ENCODE peak calls at places on chromosomes 3 and 15, in six cellular contexts. X is GM20000, T is breast epithelium, W is HepG2, M is OCI-LY7, E is ascending aorta. U is an unnamed sample.

GRCh38 chr3:169493512-169494141 is 169.9 kb downstream of the MECOM start:
- DNase-seq in M (no peak), E (no peak), X (no peak), W (no peak), T (no peak), U (no peak)

GRCh38 chr3:23611737-23612295 is 193.9 kb upstream of the UBE2E1 start:
- DNase-seq in T (no peak), E (no peak), X (no peak), M (peak; percentile 64), W (no peak), U (no peak)

GRCh38 chr3:132660056-132660744 is at the start of gene UBA5:
- DNase-seq in X (peak; percentile 85), W (peak; percentile 32), M (peak; percentile 81), E (no peak), T (peak; percentile 46), U (peak; percentile 66)

GRCh38 chr3:147191795-147192385 is 214.5 kb downstream of the ZIC4 start:
- DNase-seq in M (peak; percentile 36), T (no peak), X (peak; percentile 1), W (peak; percentile 64), E (no peak), U (no peak)

GRCh38 chr3:78974181-78974770 is 793.5 kb downstream of the ROBO1 start:
- DNase-seq in X (no peak), M (no peak), E (no peak), T (no peak), W (no peak), U (no peak)

GRCh38 chr3:24640330-24640877 is 145.8 kb upstream of the THRB start:
- DNase-seq in E (no peak), T (no peak), M (no peak), W (peak; percentile 15), X (no peak), U (no peak)

GRCh38 chr3:126213376-126214044 is 33.1 kb upstream of the ALDH1L1 start:
- DNase-seq in W (no peak), M (no peak), T (no peak), E (no peak), X (no peak), U (no peak)

GRCh38 chr3:38314112-38314766 is 32.1 kb downstream of the SLC22A14 start:
- DNase-seq in T (no peak), E (no peak), X (no peak), W (no peak), M (no peak), U (no peak)

GRCh38 chr3:144119611-144120010 is 148.0 kb downstream of the DIPK2A start:
- DNase-seq in M (no peak), W (no peak), T (no peak), E (no peak), X (no peak), U (no peak)

GRCh38 chr15:101115887-101116680 is 135.8 kb downstream of the CHSY1 start:
- DNase-seq in X (no peak), M (no peak), T (peak; percentile 70), E (no peak), W (no peak), U (no peak)

GRCh38 chr3:8607285-8608040 is 37.1 kb downstream of the SSUH2 start:
- DNase-seq in X (no peak), W (peak; percentile 55), E (peak; percentile 34), M (no peak), T (peak; percentile 62), U (no peak)

GRCh38 chr3:197343656-197344408 is 45.4 kb upstream of the DLG1 start:
- DNase-seq in W (no peak), T (no peak), M (no peak), E (no peak), X (no peak), U (no peak)

GRCh38 chr3:13301295-13301987 is 118.7 kb downstream of the NUP210 start:
- DNase-seq in W (peak; percentile 65), M (no peak), X (peak; percentile 59), T (no peak), E (peak; percentile 27), U (no peak)

GRCh38 chr3:188950832-188951489 is 220.8 kb upstream of the TPRG1 start:
- DNase-seq in T (peak; percentile 38), M (no peak), W (peak; percentile 60), X (no peak), E (peak; percentile 82), U (no peak)

GRCh38 chr3:139518296-139518695 is 21.2 kb downstream of the RBP1 start:
- DNase-seq in X (no peak), W (no peak), E (no peak), M (no peak), T (no peak), U (no peak)

GRCh38 chr15:96367436-96368200 is 37.1 kb downstream of the NR2F2 start:
- DNase-seq in M (no peak), W (no peak), T (no peak), E (no peak), X (no peak), U (no peak)

GRCh38 chr3:53382106-53382505 is 34.8 kb upstream of the DCP1A start:
- DNase-seq in M (no peak), W (no peak), X (no peak), E (no peak), T (no peak), U (no peak)

GRCh38 chr3:27657404-27657803 is 64.7 kb downstream of the EOMES start:
- DNase-seq in W (no peak), E (no peak), T (no peak), X (no peak), M (no peak), U (no peak)

GRCh38 chr3:23884481-23884880 is 32.3 kb downstream of the NKIRAS1 start:
- DNase-seq in T (no peak), E (no peak), W (no peak), M (no peak), X (no peak), U (no peak)

GRCh38 chr3:24579008-24579407 is 84.4 kb upstream of the THRB start:
- DNase-seq in E (no peak), X (no peak), M (no peak), W (no peak), T (no peak), U (no peak)

GRCh38 chr3:162569314-162569713 is 1072.7 kb downstream of the OTOL1 start:
- DNase-seq in E (no peak), T (no peak), X (no peak), M (no peak), W (peak; percentile 3), U (no peak)

GRCh38 chr3:140768921-140769320 is 91.1 kb downstream of the TRIM42 start:
- DNase-seq in W (no peak), X (no peak), E (no peak), T (no peak), M (no peak), U (no peak)

GRCh38 chr15:62066663-62067447 is at the start of gene C2CD4A:
- DNase-seq in W (peak; percentile 88), X (peak; percentile 47), E (no peak), T (peak; percentile 54), M (peak; percentile 41), U (peak; percentile 48)

DNA sequence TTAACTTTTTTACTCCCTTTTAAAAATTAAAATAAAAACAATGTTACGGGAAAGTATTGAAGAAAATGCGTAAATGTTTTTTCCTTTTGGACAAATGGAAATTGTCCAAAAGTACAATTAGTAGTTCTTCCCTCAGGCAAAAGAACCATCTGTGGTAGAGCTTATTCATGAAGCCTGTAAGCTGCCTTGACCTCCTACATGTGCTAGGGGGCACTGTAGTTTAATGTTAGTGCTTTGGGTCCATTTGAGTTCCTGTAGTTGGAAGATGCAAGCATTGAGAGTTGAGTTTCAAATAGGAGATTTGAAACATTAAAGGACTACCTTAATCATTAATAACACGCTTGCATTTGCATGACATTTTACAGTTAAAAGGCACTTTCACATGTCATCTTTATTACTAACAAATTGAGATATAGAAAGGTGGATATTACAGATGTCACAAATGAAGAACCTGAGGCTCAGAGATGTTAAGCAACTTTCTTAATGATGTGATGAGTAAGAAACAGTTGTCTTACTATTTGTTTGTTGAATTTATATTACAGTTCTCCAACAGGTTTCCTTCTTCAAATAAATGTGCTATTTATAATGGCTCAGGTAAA is 1.8 kb upstream of the ZNF385D start:
- DNase-seq in M (peak; percentile 18), T (no peak), X (no peak), W (peak; percentile 2), E (no peak), U (no peak)
- TF ChIP-seq CTCF in M (peak; percentile 73), T (no peak), X (no peak), W (peak; percentile 54), E (peak; percentile 71), U (no peak)

GRCh38 chr15:43258781-43259180 is 7.9 kb downstream of the TGM5 start:
- DNase-seq in E (no peak), M (no peak), T (no peak), X (no peak), W (no peak), U (no peak)

GRCh38 chr15:43255376-43255775 is 11.4 kb downstream of the TGM5 start:
- DNase-seq in E (no peak), M (no peak), T (no peak), W (no peak), X (no peak), U (no peak)

GRCh38 chr15:43256341-43256740 is 10.4 kb downstream of the TGM5 start:
- DNase-seq in M (no peak), W (no peak), T (no peak), X (no peak), E (no peak), U (no peak)

DNA sequence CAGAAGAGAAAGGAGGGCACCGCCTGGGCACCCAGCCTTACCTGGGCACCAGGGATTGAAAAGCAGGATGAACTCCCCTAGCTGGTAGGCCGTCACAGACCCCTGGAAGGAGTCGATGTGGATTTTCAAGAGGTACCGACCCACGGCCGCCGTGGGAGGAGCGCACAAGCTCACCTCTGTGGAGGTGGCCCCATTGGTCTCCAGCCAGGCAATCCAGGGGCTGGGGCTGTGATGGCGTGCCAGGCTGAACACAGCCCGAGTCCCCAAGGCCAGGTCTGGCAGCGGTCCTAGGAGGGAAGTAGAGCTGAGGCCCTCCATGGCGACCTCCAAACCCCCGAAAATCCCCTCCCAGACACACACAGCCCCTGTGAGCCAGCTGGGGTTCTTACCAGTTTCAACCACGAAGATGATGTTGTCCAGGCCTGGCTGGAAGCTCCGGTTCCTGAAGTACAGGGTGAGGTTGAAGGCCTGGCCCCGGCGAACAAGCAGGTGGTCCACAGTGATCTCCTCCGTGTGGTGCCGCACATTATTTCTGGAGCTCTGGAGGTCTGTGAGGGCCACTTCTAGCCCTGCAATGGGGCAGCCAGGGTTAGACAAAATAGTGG is 6.6 kb downstream of the TGM5 start:
- DNase-seq in M (no peak), T (no peak), X (no peak), W (no peak), E (no peak), U (no peak)
- TF ChIP-seq CTCF in M (no peak), T (no peak), X (no peak), W (no peak), E (no peak), U (no peak)

DNA sequence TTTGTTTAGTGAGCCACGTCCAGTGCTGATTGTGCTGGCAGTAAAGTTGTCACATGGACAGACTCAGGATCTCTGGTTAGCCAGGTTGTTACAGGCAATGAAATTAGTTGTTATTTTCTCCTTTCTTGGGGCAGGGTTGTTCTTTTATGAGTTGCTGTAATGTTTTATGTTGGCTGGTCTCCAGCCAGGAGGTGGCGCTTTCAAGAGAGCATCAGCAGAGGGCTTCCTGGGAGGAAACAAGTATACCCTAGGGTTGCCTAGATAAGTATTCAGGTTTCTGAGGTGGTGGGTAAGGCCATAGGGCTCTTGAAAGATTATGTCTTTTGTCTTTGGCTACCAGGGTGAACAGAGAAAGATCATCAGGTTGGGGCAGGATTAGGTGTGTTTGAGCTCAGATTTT is 14.5 kb upstream of the CFAP20DC start:
- DNase-seq in X (no peak), E (no peak), W (no peak), M (no peak), T (no peak), U (no peak)
- TF ChIP-seq CTCF in X (no peak), E (no peak), W (no peak), M (peak; percentile 61), T (no peak), U (no peak)

GRCh38 chr15:83207622-83208356 is at the start of gene HDGFL3:
- DNase-seq in T (peak; percentile 42), W (no peak), E (no peak), M (peak; percentile 72), X (peak; percentile 63), U (peak; percentile 23)
- TF ChIP-seq CTCF in T (no peak), W (peak; percentile 23), E (no peak), M (peak; percentile 57), X (no peak), U (no peak)